ENCODE peak calls at places on chromosomes 3 and 15, in seven cellular contexts. M is sigmoid colon, H is WERI-Rb-1, V is GM13977, O is psoas muscle, C is Calu3, A is colonic mucosa. N is an unnamed sample.

GRCh38 chr3:188749010-188749617 is 422.7 kb upstream of the TPRG1 start:
- DNase-seq in M (no peak), H (peak; percentile 45), V (peak; percentile 7), O (no peak), C (peak; percentile 44), A (peak; percentile 53), N (no peak)

GRCh38 chr3:32440481-32441350 is 49.1 kb downstream of the CMTM7 start:
- DNase-seq in M (no peak), H (peak; percentile 33), V (no peak), O (no peak), C (no peak), A (peak; percentile 11), N (no peak)

GRCh38 chr3:21356402-21356801 is 394.6 kb downstream of the ZNF385D start:
- DNase-seq in M (no peak), H (no peak), V (no peak), O (no peak), C (no peak), A (no peak), N (no peak)

GRCh38 chr3:58464875-58465274 is 27.0 kb upstream of the KCTD6 start:
- DNase-seq in M (no peak), H (no peak), V (no peak), O (no peak), C (no peak), A (no peak), N (no peak)

GRCh38 chr3:46449755-46450552 is 14.8 kb downstream of the LTF start:
- DNase-seq in M (no peak), H (no peak), V (no peak), O (no peak), C (peak; percentile 35), A (no peak), N (no peak)

GRCh38 chr15:60932051-60932915 is 296.8 kb downstream of the RORA start:
- DNase-seq in M (no peak), H (no peak), V (no peak), O (peak; percentile 93), C (peak; percentile 81), A (no peak), N (no peak)

GRCh38 chr3:184523825-184524615 is 37.6 kb upstream of the EPHB3 start:
- DNase-seq in M (no peak), H (no peak), V (no peak), O (no peak), C (peak; percentile 54), A (peak; percentile 40), N (no peak)

GRCh38 chr3:190618349-190619030 is 104.6 kb downstream of the IL1RAP start:
- DNase-seq in M (no peak), H (no peak), V (peak; percentile 5), O (no peak), C (no peak), A (no peak), N (no peak)

GRCh38 chr15:29665441-29665985 is 156.8 kb downstream of the TJP1 start:
- DNase-seq in M (no peak), H (no peak), V (no peak), O (no peak), C (no peak), A (no peak), N (no peak)

GRCh38 chr3:171778493-171778892 is 31.8 kb downstream of the PLD1 start:
- DNase-seq in M (no peak), H (no peak), V (no peak), O (no peak), C (no peak), A (no peak), N (no peak)

GRCh38 chr15:48283361-48284157 is 47.7 kb upstream of the DUT start:
- DNase-seq in M (no peak), H (peak; percentile 46), V (no peak), O (no peak), C (no peak), A (no peak), N (no peak)

GRCh38 chr3:39192490-39193092 is at the start of gene XIRP1:
- DNase-seq in M (no peak), H (no peak), V (peak; percentile 57), O (peak; percentile 90), C (no peak), A (no peak), N (no peak)

GRCh38 chr15:98649996-98650870 is 1.9 kb downstream of the IGF1R start:
- DNase-seq in M (no peak), H (peak; percentile 17), V (no peak), O (peak; percentile 74), C (peak; percentile 55), A (peak; percentile 53), N (peak; percentile 41)

GRCh38 chr3:67901681-67902080 is 247.3 kb upstream of the SUCLG2 start:
- DNase-seq in M (no peak), H (no peak), V (no peak), O (no peak), C (no peak), A (no peak), N (no peak)

GRCh38 chr3:50167069-50167781 is 12.1 kb downstream of the SEMA3F start:
- DNase-seq in M (no peak), H (no peak), V (no peak), O (no peak), C (no peak), A (peak; percentile 76), N (no peak)

GRCh38 chr3:76826915-76827314 is 213.0 kb upstream of the ROBO2 start:
- DNase-seq in M (no peak), H (no peak), V (no peak), O (no peak), C (no peak), A (no peak), N (no peak)

GRCh38 chr15:70113304-70113700 is 15.6 kb upstream of the TLE3 start:
- DNase-seq in M (peak; percentile 79), H (no peak), V (no peak), O (peak; percentile 65), C (no peak), A (no peak), N (no peak)

GRCh38 chr15:89611317-89611716 is 36.0 kb downstream of the TICRR start:
- DNase-seq in M (no peak), H (no peak), V (no peak), O (no peak), C (no peak), A (no peak), N (no peak)

DNA sequence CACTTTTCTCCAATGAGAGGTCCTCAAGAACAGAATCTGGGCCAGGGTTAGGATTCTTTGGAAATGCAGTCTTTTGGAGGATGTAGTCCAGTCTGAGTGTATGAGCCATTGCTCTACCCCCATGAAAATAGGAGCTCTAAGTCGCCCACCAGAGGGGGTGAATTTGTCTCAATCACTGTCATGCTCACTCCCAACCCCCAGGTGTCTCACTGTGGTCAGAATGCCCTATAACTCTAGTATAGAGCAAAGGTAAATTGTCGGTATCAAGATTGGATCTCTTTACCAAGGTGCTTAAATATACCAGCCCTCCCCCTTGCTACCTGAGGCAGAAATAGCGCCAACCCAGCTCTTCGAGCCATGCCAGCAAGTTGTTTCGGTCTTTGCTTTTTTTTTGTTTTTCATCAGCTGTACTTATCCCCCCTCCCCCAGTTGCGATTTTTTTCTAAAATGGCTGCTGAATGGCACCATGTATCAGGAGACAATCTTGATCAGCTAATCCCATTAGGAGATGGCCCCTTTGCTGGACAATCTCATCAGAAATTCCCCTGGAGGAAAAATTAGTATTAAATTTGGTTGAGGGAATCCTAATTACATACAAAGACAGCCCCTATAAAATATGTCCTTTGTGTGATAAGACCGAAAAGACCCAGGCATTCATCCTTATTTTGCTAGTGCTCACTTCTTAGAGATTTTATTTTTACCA is 130.7 kb downstream of the EBLN2 start:
- DNase-seq in M (no peak), H (peak; percentile 68), V (no peak), O (no peak), C (peak; percentile 14), A (no peak), N (no peak)
- TF ChIP-seq CTCF in M (no peak), H (peak; percentile 59), V (no peak), O (no peak), C (no peak), A (no peak), N (no peak)

DNA sequence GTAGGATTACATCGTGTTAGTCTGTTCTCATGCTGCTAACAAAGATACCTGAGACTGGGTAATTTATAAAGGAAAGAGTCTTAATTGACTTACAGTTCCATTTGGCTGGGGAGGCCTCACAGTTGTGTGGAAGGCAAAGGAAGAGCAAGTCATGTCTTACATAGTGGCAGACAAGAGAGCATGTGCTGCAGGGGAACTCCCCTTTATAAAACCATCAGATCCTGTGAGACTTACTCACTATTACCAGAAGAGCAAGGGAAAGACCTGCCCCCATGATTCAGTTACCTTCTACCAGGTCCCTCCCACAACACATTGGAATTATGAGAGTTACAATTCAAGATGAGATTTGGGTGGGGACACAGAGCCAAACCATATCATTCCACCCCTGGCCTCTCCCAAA is 3.4 kb downstream of the SLC25A26 start:
- DNase-seq in M (no peak), H (no peak), V (no peak), O (no peak), C (no peak), A (no peak), N (no peak)
- TF ChIP-seq CTCF in M (no peak), H (no peak), V (no peak), O (no peak), C (no peak), A (no peak), N (no peak)

GRCh38 chr3:127829537-127829936 is 7.2 kb upstream of the MGLL start:
- DNase-seq in M (no peak), H (no peak), V (no peak), O (no peak), C (no peak), A (no peak), N (no peak)

GRCh38 chr3:127834771-127835170 is 12.5 kb upstream of the MGLL start:
- DNase-seq in M (no peak), H (no peak), V (no peak), O (no peak), C (no peak), A (no peak), N (no peak)

GRCh38 chr3:127827808-127828207 is 5.5 kb upstream of the MGLL start:
- DNase-seq in M (no peak), H (no peak), V (no peak), O (no peak), C (no peak), A (no peak), N (no peak)

GRCh38 chr3:127833281-127834032 is 11.1 kb upstream of the MGLL start:
- DNase-seq in M (no peak), H (no peak), V (no peak), O (no peak), C (no peak), A (no peak), N (no peak)

GRCh38 chr3:127831723-127832172 is 9.4 kb upstream of the MGLL start:
- DNase-seq in M (no peak), H (peak; percentile 42), V (peak; percentile 42), O (peak; percentile 79), C (peak; percentile 90), A (peak; percentile 81), N (no peak)
- TF ChIP-seq CTCF in M (peak; percentile 71), H (peak; percentile 85), V (peak; percentile 64), O (peak; percentile 84), C (peak; percentile 96), A (peak; percentile 85), N (peak; percentile 24)

DNA sequence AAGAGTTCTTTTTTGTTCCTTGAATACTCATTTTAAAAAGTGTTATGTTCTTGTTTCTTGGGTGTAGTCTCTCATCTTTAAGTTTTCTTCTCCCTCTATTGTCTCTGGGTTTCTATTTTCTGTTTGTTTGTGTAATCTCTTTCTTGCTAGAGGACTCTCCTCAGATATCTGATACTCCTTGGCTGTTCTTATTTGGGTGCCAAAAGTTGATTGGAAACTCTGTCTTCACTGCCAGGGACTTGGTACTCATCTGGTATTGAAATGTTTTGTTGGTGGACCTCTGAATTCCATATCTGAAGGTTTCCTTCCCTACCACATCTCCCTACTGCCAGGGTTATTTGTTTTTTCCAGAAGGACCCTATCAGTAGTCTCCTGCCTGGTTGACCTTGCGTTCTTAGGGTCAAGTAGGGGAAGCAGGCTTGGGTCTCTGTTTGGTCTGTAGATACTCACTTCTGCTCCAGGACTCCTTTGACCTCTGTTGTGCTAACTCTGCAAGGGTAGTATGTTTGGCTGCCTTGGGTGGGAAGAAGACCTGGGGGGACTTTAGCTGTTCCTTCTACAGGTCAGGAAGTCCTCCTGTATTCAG is 15.7 kb downstream of the PPCDC start:
- DNase-seq in M (no peak), H (no peak), V (no peak), O (no peak), C (no peak), A (no peak), N (no peak)
- TF ChIP-seq CTCF in M (no peak), H (no peak), V (no peak), O (no peak), C (no peak), A (no peak), N (no peak)